ENCODE peak calls at places on chromosome 16, in seven cellular contexts. X is fibroblast of lung; D is CD8-positive, alpha-beta T cell; F is esophagus squamous epithelium; J is cardiac fibroblast; C is HCT116; K is mucosa of descending colon. I is an unnamed sample.

GRCh38 chr16:56530872-56531271 is 11.0 kb upstream of the BBS2 start:
- DNase-seq in X (peak; percentile 47), D (no peak), F (no peak), J (no peak), C (no peak), K (no peak), I (no peak)

GRCh38 chr16:79805621-79806020 is 205.1 kb upstream of the MAF start:
- DNase-seq in X (peak; percentile 25), D (no peak), F (no peak), J (no peak), C (no peak), K (no peak), I (no peak)

GRCh38 chr16:69727916-69728270 is 1.5 kb upstream of the NQO1 start:
- DNase-seq in X (no peak), D (no peak), F (no peak), J (no peak), C (no peak), K (no peak), I (no peak)

GRCh38 chr16:88376053-88376834 is 6.5 kb upstream of the ZNF469 start:
- DNase-seq in X (peak; percentile 41), D (no peak), F (no peak), J (no peak), C (no peak), K (peak; percentile 24), I (no peak)

GRCh38 chr16:4141604-4142003 is 25.4 kb upstream of the ADCY9 start:
- DNase-seq in X (no peak), D (no peak), F (no peak), J (no peak), C (no peak), K (no peak), I (no peak)

GRCh38 chr16:87487361-87487924 is 5.4 kb downstream of the ZCCHC14 start:
- DNase-seq in X (peak; percentile 28), D (no peak), F (no peak), J (peak; percentile 31), C (peak; percentile 69), K (peak; percentile 89), I (peak; percentile 30)

GRCh38 chr16:76222087-76222486 is 55.1 kb upstream of the CNTNAP4 start:
- DNase-seq in X (no peak), D (no peak), F (no peak), J (no peak), C (no peak), K (no peak), I (no peak)

GRCh38 chr16:66850115-66850815 is 6.1 kb downstream of the CA7 start:
- DNase-seq in X (no peak), D (no peak), F (no peak), J (no peak), C (no peak), K (no peak), I (no peak)

GRCh38 chr16:27408012-27408601 is 6.1 kb downstream of the IL21R start:
- DNase-seq in X (peak; percentile 73), D (no peak), F (no peak), J (peak; percentile 48), C (no peak), K (no peak), I (no peak)

GRCh38 chr16:27264151-27264550 is 4.4 kb downstream of the NSMCE1 start:
- DNase-seq in X (peak; percentile 85), D (no peak), F (no peak), J (peak; percentile 67), C (peak; percentile 57), K (no peak), I (peak; percentile 89)

GRCh38 chr16:17258077-17258599 is 212.6 kb downstream of the XYLT1 start:
- DNase-seq in X (no peak), D (no peak), F (no peak), J (no peak), C (no peak), K (no peak), I (no peak)

GRCh38 chr16:65070831-65071230 is 51.0 kb downstream of the CDH11 start:
- DNase-seq in X (peak; percentile 98), D (no peak), F (no peak), J (peak; percentile 95), C (no peak), K (no peak), I (peak; percentile 97)

GRCh38 chr16:9469512-9469911 is 378.1 kb downstream of the HAPSTR1 start:
- DNase-seq in X (peak; percentile 36), D (no peak), F (no peak), J (no peak), C (no peak), K (no peak), I (peak; percentile 0)

GRCh38 chr16:58339452-58339938 is 44.7 kb upstream of the PRSS54 start:
- DNase-seq in X (peak; percentile 33), D (no peak), F (no peak), J (peak; percentile 51), C (peak; percentile 42), K (no peak), I (peak; percentile 15)

GRCh38 chr16:17101646-17102045 is 369.1 kb downstream of the XYLT1 start:
- DNase-seq in X (peak; percentile 28), D (no peak), F (no peak), J (no peak), C (peak; percentile 54), K (no peak), I (no peak)

GRCh38 chr16:51148674-51149228 is 2.3 kb downstream of the SALL1 start:
- DNase-seq in X (peak; percentile 27), D (no peak), F (no peak), J (peak; percentile 27), C (no peak), K (no peak), I (peak; percentile 74)

GRCh38 chr16:19709381-19710136 is 8.5 kb downstream of the KNOP1 start:
- DNase-seq in X (no peak), D (no peak), F (no peak), J (no peak), C (no peak), K (no peak), I (no peak)

GRCh38 chr16:86396918-86397317 is 113.4 kb upstream of the FOXF1 start:
- DNase-seq in X (peak; percentile 95), D (no peak), F (no peak), J (peak; percentile 73), C (peak; percentile 28), K (no peak), I (peak; percentile 98)

GRCh38 chr16:1817276-1817589 is 9.4 kb downstream of the HAGH start:
- DNase-seq in X (no peak), D (no peak), F (no peak), J (no peak), C (no peak), K (no peak), I (no peak)

GRCh38 chr16:1816396-1817275 is 10.0 kb downstream of the HAGH start:
- DNase-seq in X (no peak), D (no peak), F (no peak), J (no peak), C (no peak), K (no peak), I (no peak)

GRCh38 chr16:1818873-1819525 is 7.6 kb downstream of the HAGH start:
- DNase-seq in X (no peak), D (no peak), F (no peak), J (no peak), C (no peak), K (no peak), I (no peak)

GRCh38 chr16:1818204-1818872 is 8.3 kb downstream of the HAGH start:
- DNase-seq in X (no peak), D (no peak), F (no peak), J (no peak), C (no peak), K (no peak), I (no peak)

DNA sequence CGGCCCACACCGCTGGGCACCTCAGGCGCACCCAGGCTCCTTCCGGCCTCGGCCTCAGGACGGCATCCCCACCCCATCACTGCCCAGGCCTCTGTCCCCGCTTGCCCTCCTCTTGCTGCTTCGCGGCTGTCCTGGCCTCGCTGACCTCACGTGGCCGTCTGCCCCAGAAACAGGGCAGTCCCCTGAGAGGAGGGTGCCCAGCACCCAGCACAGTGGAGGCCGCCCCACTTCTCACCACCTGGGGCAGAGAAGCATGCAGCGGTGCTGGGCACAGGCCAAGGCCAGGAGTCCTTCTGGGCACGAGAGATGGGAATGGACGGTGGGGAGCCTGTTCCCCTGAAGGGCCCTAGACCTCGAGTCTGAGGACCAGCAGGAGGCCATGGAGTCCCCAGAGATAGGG is 8.9 kb downstream of the HAGH start:
- DNase-seq in X (no peak), D (no peak), F (no peak), J (no peak), C (no peak), K (no peak), I (no peak)
- TF ChIP-seq CTCF in X (no peak), D (no peak), F (no peak), J (no peak), C (no peak), K (no peak), I (no peak)

DNA sequence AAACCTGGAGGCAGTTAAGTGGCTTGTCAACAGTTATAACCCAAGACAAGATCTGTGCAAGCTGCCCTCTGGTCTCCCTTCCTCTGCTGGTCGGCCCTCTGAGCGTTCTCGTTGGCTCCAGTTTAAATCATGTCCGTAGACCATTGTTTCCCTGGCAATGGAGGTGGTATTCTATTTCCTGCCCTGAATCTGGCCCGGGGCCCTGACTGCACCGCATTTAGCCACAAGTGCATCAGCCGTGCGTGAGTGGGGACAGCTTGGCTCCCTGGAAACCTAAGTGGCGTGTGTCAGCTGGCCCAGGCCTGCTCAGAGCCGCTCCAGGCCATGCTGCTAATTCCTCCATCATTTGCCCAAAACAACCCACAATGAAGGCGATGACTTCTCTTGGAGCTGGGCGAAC is 15.0 kb upstream of the MYLK3 start:
- DNase-seq in X (peak; percentile 21), D (no peak), F (no peak), J (peak; percentile 24), C (no peak), K (no peak), I (no peak)
- H3K4me3 ChIP-seq in X (no peak overlapping the region), D (no peak overlapping the region), F (no peak overlapping the region), J (no peak overlapping the region), C (no peak overlapping the region), K (no peak overlapping the region), I (no peak overlapping the region)

GRCh38 chr16:52976539-52977167 is 76.0 kb downstream of the CHD9NB start:
- DNase-seq in X (peak; percentile 10), D (no peak), F (no peak), J (peak; percentile 58), C (peak; percentile 7), K (no peak), I (peak; percentile 28)
- TF ChIP-seq CTCF in X (peak; percentile 26), D (no peak), F (no peak), J (peak; percentile 36), C (peak; percentile 33), K (peak; percentile 35), I (peak; percentile 44)

DNA sequence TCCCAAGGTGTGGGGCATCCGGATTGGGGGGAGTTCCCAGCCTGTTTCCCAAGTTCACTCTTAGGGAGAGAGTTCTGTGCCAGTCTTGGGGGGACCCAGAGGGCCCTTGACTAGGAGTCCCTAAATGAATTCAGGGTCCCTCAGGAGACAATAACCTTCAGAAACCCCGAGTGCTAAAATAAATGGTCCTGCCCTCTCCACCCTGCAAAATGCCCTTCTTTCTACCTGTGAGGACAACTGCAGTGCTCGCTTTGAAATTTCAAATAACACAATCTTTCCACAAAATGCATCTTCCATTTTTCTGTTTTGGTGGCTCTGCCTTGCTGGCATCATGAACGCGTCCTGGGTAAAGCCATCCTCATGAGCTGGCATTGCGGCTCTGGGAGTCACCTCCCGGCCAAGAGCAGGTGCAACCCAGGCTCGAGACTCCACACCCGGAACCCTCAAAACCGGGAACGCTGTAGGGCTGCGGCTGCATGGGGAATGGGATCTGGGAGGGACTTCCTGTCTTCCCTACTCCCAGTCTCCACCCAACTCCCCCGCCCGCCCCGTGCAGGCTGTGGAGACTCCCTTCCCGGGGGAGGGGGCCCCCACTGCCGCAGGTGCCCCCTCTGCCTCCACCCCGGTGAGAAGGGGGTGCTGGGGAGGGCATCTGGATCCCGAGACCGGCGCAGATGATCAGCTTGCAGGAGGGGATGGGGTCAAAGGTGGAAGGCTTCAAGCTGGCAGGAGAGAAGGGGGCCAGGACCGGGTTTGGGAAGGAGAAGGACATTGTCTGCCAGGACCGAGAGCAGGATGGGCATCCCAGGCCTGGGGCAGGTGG is at the start of gene ZNF205:
- DNase-seq in X (peak; percentile 74), D (no peak), F (no peak), J (peak; percentile 78), C (no peak), K (peak; percentile 84), I (peak; percentile 60)
- H3K4me3 ChIP-seq in X (peak within 1 kb of the TSS; percentile 70), D (no peak within 1 kb of the TSS), F (peak within 1 kb of the TSS; percentile 78), J (peak within 1 kb of the TSS; percentile 76), C (peak within 1 kb of the TSS; percentile 99), K (peak within 1 kb of the TSS; percentile 32), I (peak within 1 kb of the TSS; percentile 97)

I was measured in fibroblast of villous mesenchyme.